ENCODE peak calls at places on chromosomes 7 and 10, in ten cellular contexts. One of them, this sample, is unnamed. For H3K9me3, the result is how much of the 10 kb centered on the place peaks cover.

GRCh38 chr7:70029993-70030392 is 431.7 kb downstream of the AUTS2 start:
- DNase-seq in left ventricle myocardium inferior: no peak
- DNase-seq in spleen: no peak
- DNase-seq in IMR-90: no peak
- DNase-seq in prostate gland: no peak
- DNase-seq in cardiac muscle cell: no peak
- DNase-seq in lung: no peak
- DNase-seq in fibroblast of lung: no peak
- DNase-seq in CD8-positive, alpha-beta T cell: no peak
- DNase-seq in tibial artery: no peak
- DNase-seq in this sample: no peak

GRCh38 chr10:109592391-109592790 is 330.9 kb downstream of the XPNPEP1 start:
- DNase-seq in left ventricle myocardium inferior: no peak
- DNase-seq in spleen: no peak
- DNase-seq in IMR-90: no peak
- DNase-seq in prostate gland: no peak
- DNase-seq in cardiac muscle cell: no peak
- DNase-seq in lung: no peak
- DNase-seq in fibroblast of lung: no peak
- DNase-seq in CD8-positive, alpha-beta T cell: no peak
- DNase-seq in tibial artery: no peak
- DNase-seq in this sample: no peak

GRCh38 chr10:127071126-127071525 is 125.3 kb downstream of the INSYN2A start:
- DNase-seq in left ventricle myocardium inferior: no peak
- DNase-seq in spleen: no peak
- DNase-seq in IMR-90: no peak
- DNase-seq in prostate gland: no peak
- DNase-seq in cardiac muscle cell: no peak
- DNase-seq in lung: no peak
- DNase-seq in fibroblast of lung: no peak
- DNase-seq in CD8-positive, alpha-beta T cell: no peak
- DNase-seq in tibial artery: no peak
- DNase-seq in this sample: no peak

GRCh38 chr7:123275036-123275753 is 75.4 kb upstream of the SLC13A1 start:
- DNase-seq in left ventricle myocardium inferior: no peak
- DNase-seq in spleen: no peak
- DNase-seq in IMR-90: no peak
- DNase-seq in prostate gland: no peak
- DNase-seq in cardiac muscle cell: no peak
- DNase-seq in lung: no peak
- DNase-seq in fibroblast of lung: peak
- DNase-seq in CD8-positive, alpha-beta T cell: no peak
- DNase-seq in tibial artery: no peak
- DNase-seq in this sample: no peak

GRCh38 chr7:41911792-41912191 is 208.9 kb upstream of the INHBA start:
- DNase-seq in left ventricle myocardium inferior: no peak
- DNase-seq in spleen: no peak
- DNase-seq in IMR-90: peak
- DNase-seq in prostate gland: no peak
- DNase-seq in cardiac muscle cell: no peak
- DNase-seq in lung: no peak
- DNase-seq in fibroblast of lung: peak
- DNase-seq in CD8-positive, alpha-beta T cell: no peak
- DNase-seq in tibial artery: no peak
- DNase-seq in this sample: no peak

GRCh38 chr7:66281678-66282593 is 76.8 kb downstream of the TPST1 start:
- DNase-seq in left ventricle myocardium inferior: no peak
- DNase-seq in spleen: peak
- DNase-seq in IMR-90: peak
- DNase-seq in prostate gland: no peak
- DNase-seq in cardiac muscle cell: no peak
- DNase-seq in lung: no peak
- DNase-seq in fibroblast of lung: peak
- DNase-seq in CD8-positive, alpha-beta T cell: no peak
- DNase-seq in tibial artery: peak
- DNase-seq in this sample: no peak

GRCh38 chr7:50943482-50943881 is 160.8 kb upstream of the GRB10 start:
- DNase-seq in left ventricle myocardium inferior: no peak
- DNase-seq in spleen: no peak
- DNase-seq in IMR-90: no peak
- DNase-seq in prostate gland: no peak
- DNase-seq in cardiac muscle cell: no peak
- DNase-seq in lung: no peak
- DNase-seq in fibroblast of lung: no peak
- DNase-seq in CD8-positive, alpha-beta T cell: no peak
- DNase-seq in tibial artery: no peak
- DNase-seq in this sample: no peak

GRCh38 chr10:97928897-97929296 is 79.3 kb downstream of the GOLGA7B start:
- DNase-seq in left ventricle myocardium inferior: no peak
- DNase-seq in spleen: peak
- DNase-seq in IMR-90: no peak
- DNase-seq in prostate gland: no peak
- DNase-seq in cardiac muscle cell: peak
- DNase-seq in lung: no peak
- DNase-seq in fibroblast of lung: no peak
- DNase-seq in CD8-positive, alpha-beta T cell: no peak
- DNase-seq in tibial artery: no peak
- DNase-seq in this sample: no peak

GRCh38 chr7:88229302-88229870 is 9.5 kb upstream of the SRI start:
- DNase-seq in left ventricle myocardium inferior: no peak
- DNase-seq in spleen: no peak
- DNase-seq in IMR-90: no peak
- DNase-seq in prostate gland: no peak
- DNase-seq in cardiac muscle cell: no peak
- DNase-seq in lung: no peak
- DNase-seq in fibroblast of lung: no peak
- DNase-seq in CD8-positive, alpha-beta T cell: no peak
- DNase-seq in tibial artery: no peak
- DNase-seq in this sample: no peak

GRCh38 chr10:77279207-77279606 is 358.4 kb downstream of the KCNMA1 start:
- DNase-seq in left ventricle myocardium inferior: no peak
- DNase-seq in spleen: no peak
- DNase-seq in IMR-90: peak
- DNase-seq in prostate gland: no peak
- DNase-seq in cardiac muscle cell: no peak
- DNase-seq in lung: no peak
- DNase-seq in fibroblast of lung: peak
- DNase-seq in CD8-positive, alpha-beta T cell: no peak
- DNase-seq in tibial artery: no peak
- DNase-seq in this sample: no peak

GRCh38 chr7:133054167-133054840 is 27.6 kb downstream of the CHCHD3 start:
- DNase-seq in left ventricle myocardium inferior: no peak
- DNase-seq in spleen: no peak
- DNase-seq in IMR-90: peak
- DNase-seq in prostate gland: no peak
- DNase-seq in cardiac muscle cell: no peak
- DNase-seq in lung: no peak
- DNase-seq in fibroblast of lung: peak
- DNase-seq in CD8-positive, alpha-beta T cell: no peak
- DNase-seq in tibial artery: no peak
- DNase-seq in this sample: no peak

GRCh38 chr7:136480875-136481274 is 387.6 kb upstream of the CHRM2 start:
- DNase-seq in left ventricle myocardium inferior: no peak
- DNase-seq in spleen: no peak
- DNase-seq in IMR-90: no peak
- DNase-seq in prostate gland: no peak
- DNase-seq in cardiac muscle cell: no peak
- DNase-seq in lung: no peak
- DNase-seq in fibroblast of lung: no peak
- DNase-seq in CD8-positive, alpha-beta T cell: no peak
- DNase-seq in tibial artery: no peak
- DNase-seq in this sample: no peak

DNA sequence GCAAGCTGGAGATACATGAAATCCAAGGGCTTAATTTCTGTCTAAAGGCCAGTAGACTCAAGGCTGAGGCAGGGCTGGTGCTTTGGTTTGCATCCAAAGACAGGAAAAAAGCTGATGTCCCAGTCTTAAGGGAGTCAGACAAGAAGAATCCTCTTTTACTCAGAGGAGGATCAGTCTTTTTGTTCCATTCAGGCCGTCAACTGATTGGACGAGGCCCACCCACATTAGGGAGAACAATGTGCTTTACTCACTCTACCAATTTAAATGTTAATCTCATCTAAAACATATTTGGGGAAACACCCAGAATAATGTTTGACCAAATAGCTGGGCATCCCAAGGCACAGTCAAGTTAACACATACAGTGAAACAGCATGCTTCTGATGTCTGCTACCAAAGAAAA is 388.5 kb upstream of the CHRM2 start:
- DNase-seq in left ventricle myocardium inferior: no peak
- DNase-seq in spleen: no peak
- DNase-seq in IMR-90: no peak
- DNase-seq in prostate gland: no peak
- DNase-seq in cardiac muscle cell: no peak
- DNase-seq in lung: no peak
- DNase-seq in fibroblast of lung: no peak
- DNase-seq in CD8-positive, alpha-beta T cell: no peak
- DNase-seq in tibial artery: no peak
- DNase-seq in this sample: no peak
- H3K9me3 ChIP-seq in left ventricle myocardium inferior: under half
- H3K9me3 ChIP-seq in spleen: under half
- H3K9me3 ChIP-seq in IMR-90: under half
- H3K9me3 ChIP-seq in prostate gland: under half
- H3K9me3 ChIP-seq in cardiac muscle cell: under half
- H3K9me3 ChIP-seq in lung: under half
- H3K9me3 ChIP-seq in fibroblast of lung: under half
- H3K9me3 ChIP-seq in CD8-positive, alpha-beta T cell: under half
- H3K9me3 ChIP-seq in tibial artery: under half
- H3K9me3 ChIP-seq in this sample: under half

GRCh38 chr7:68792351-68792750 is 805.9 kb upstream of the AUTS2 start:
- DNase-seq in left ventricle myocardium inferior: no peak
- DNase-seq in spleen: no peak
- DNase-seq in IMR-90: no peak
- DNase-seq in prostate gland: no peak
- DNase-seq in cardiac muscle cell: no peak
- DNase-seq in lung: no peak
- DNase-seq in fibroblast of lung: no peak
- DNase-seq in CD8-positive, alpha-beta T cell: no peak
- DNase-seq in tibial artery: no peak
- DNase-seq in this sample: no peak
- H3K27ac ChIP-seq in left ventricle myocardium inferior: no peak
- H3K27ac ChIP-seq in spleen: no peak
- H3K27ac ChIP-seq in IMR-90: no peak
- H3K27ac ChIP-seq in prostate gland: no peak
- H3K27ac ChIP-seq in cardiac muscle cell: no peak
- H3K27ac ChIP-seq in lung: no peak
- H3K27ac ChIP-seq in fibroblast of lung: no peak
- H3K27ac ChIP-seq in CD8-positive, alpha-beta T cell: no peak
- H3K27ac ChIP-seq in tibial artery: no peak
- H3K27ac ChIP-seq in this sample: no peak

GRCh38 chr7:14690486-14690885 is 212.1 kb downstream of the DGKB start:
- DNase-seq in left ventricle myocardium inferior: no peak
- DNase-seq in spleen: no peak
- DNase-seq in IMR-90: no peak
- DNase-seq in prostate gland: no peak
- DNase-seq in cardiac muscle cell: no peak
- DNase-seq in lung: no peak
- DNase-seq in fibroblast of lung: no peak
- DNase-seq in CD8-positive, alpha-beta T cell: no peak
- DNase-seq in tibial artery: no peak
- DNase-seq in this sample: no peak

GRCh38 chr7:14691034-14691433 is 211.5 kb downstream of the DGKB start:
- DNase-seq in left ventricle myocardium inferior: no peak
- DNase-seq in spleen: no peak
- DNase-seq in IMR-90: no peak
- DNase-seq in prostate gland: no peak
- DNase-seq in cardiac muscle cell: no peak
- DNase-seq in lung: no peak
- DNase-seq in fibroblast of lung: no peak
- DNase-seq in CD8-positive, alpha-beta T cell: no peak
- DNase-seq in tibial artery: no peak
- DNase-seq in this sample: no peak

GRCh38 chr7:14688208-14688607 is 214.3 kb downstream of the DGKB start:
- DNase-seq in left ventricle myocardium inferior: no peak
- DNase-seq in spleen: no peak
- DNase-seq in IMR-90: no peak
- DNase-seq in prostate gland: no peak
- DNase-seq in cardiac muscle cell: no peak
- DNase-seq in lung: no peak
- DNase-seq in fibroblast of lung: no peak
- DNase-seq in CD8-positive, alpha-beta T cell: no peak
- DNase-seq in tibial artery: no peak
- DNase-seq in this sample: no peak

GRCh38 chr7:14691597-14692203 is 210.9 kb downstream of the DGKB start:
- DNase-seq in left ventricle myocardium inferior: peak
- DNase-seq in spleen: no peak
- DNase-seq in IMR-90: peak
- DNase-seq in prostate gland: peak
- DNase-seq in cardiac muscle cell: peak
- DNase-seq in lung: peak
- DNase-seq in fibroblast of lung: peak
- DNase-seq in CD8-positive, alpha-beta T cell: peak
- DNase-seq in tibial artery: peak
- DNase-seq in this sample: peak

DNA sequence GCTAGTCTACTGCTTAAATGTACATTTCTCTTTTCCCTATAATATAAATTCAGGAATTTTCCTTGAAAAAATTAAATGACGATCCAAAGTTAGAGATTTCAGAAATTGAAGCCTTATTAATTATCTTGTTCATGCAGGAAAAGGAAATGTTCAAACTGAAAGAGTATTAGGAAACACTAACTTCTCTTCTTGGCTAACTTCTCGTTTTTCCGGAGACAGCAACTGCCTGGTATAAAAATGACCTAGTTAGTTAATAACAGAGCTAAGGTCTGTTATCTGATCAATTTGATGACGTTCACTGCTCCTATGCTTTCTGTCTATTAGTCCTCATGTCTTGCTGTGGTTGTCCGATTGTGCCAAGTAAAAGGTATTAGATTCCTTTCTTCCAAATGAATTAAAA is 212.5 kb downstream of the DGKB start:
- DNase-seq in left ventricle myocardium inferior: no peak
- DNase-seq in spleen: no peak
- DNase-seq in IMR-90: no peak
- DNase-seq in prostate gland: no peak
- DNase-seq in cardiac muscle cell: no peak
- DNase-seq in lung: no peak
- DNase-seq in fibroblast of lung: no peak
- DNase-seq in CD8-positive, alpha-beta T cell: no peak
- DNase-seq in tibial artery: no peak
- DNase-seq in this sample: no peak
- TF ChIP-seq CTCF in left ventricle myocardium inferior: no peak
- TF ChIP-seq CTCF in spleen: no peak
- TF ChIP-seq CTCF in IMR-90: no peak
- TF ChIP-seq CTCF in prostate gland: no peak
- TF ChIP-seq CTCF in cardiac muscle cell: no peak
- TF ChIP-seq CTCF in lung: no peak
- TF ChIP-seq CTCF in fibroblast of lung: no peak
- TF ChIP-seq CTCF in CD8-positive, alpha-beta T cell: no peak
- TF ChIP-seq CTCF in tibial artery: no peak
- TF ChIP-seq CTCF in this sample: no peak

DNA sequence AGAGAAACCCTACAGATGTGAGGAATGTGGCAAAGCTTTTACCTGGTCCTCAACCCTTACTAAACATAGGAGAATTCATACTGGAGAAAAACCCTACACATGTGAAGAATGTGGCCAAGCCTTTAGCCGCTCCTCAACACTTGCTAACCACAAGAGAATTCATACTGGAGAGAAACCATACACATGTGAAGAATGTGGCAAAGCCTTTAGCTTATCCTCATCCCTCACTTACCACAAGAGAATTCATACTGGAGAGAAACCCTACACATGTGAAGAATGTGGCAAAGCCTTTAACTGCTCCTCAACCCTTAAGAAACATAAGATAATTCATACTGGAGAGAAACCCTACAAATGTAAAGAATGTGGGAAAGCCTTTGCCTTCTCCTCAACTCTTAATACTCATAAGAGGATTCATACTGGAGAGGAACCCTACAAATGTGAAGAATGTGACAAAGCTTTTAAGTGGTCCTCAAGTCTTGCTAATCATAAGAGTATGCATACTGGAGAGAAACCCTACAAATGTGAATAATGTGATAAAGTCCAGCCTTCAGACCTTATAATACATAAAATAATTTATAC is 38.2 kb downstream of the ZNF679 start:
- DNase-seq in left ventricle myocardium inferior: no peak
- DNase-seq in spleen: no peak
- DNase-seq in IMR-90: no peak
- DNase-seq in prostate gland: no peak
- DNase-seq in cardiac muscle cell: no peak
- DNase-seq in lung: no peak
- DNase-seq in fibroblast of lung: no peak
- DNase-seq in CD8-positive, alpha-beta T cell: no peak
- DNase-seq in tibial artery: no peak
- DNase-seq in this sample: no peak
- H3K9me3 ChIP-seq in left ventricle myocardium inferior: half or more
- H3K9me3 ChIP-seq in spleen: half or more
- H3K9me3 ChIP-seq in IMR-90: under half
- H3K9me3 ChIP-seq in prostate gland: under half
- H3K9me3 ChIP-seq in cardiac muscle cell: under half
- H3K9me3 ChIP-seq in lung: under half
- H3K9me3 ChIP-seq in fibroblast of lung: under half
- H3K9me3 ChIP-seq in CD8-positive, alpha-beta T cell: under half
- H3K9me3 ChIP-seq in tibial artery: under half
- H3K9me3 ChIP-seq in this sample: under half

This sample was measured in heart right ventricle.